ENCODE peak calls at places on chromosomes 3 and 15, in five cellular contexts. B is PC-9, Y is uterus, U is mucosa of descending colon, J is NT2/D1. P is an unnamed sample.
A peak's percentile ranks its signal among the peaks of the same experiment; 100 is the strongest.

GRCh38 chr3:190533511-190534282 is 19.8 kb downstream of the IL1RAP start:
- DNase-seq in B (peak; percentile 79), Y (peak; percentile 76), U (peak; percentile 28), J (no peak), P (no peak)

GRCh38 chr3:184355261-184356012 is 6.0 kb downstream of the CLCN2 start:
- DNase-seq in B (no peak), Y (no peak), U (no peak), J (no peak), P (no peak)

GRCh38 chr15:65096481-65097385 is 18.3 kb downstream of the UBAP1L start:
- DNase-seq in B (no peak), Y (no peak), U (no peak), J (no peak), P (no peak)

GRCh38 chr3:66038726-66039589 is at the start of gene MAGI1:
- DNase-seq in B (peak; percentile 94), Y (peak; percentile 90), U (peak; percentile 93), J (peak; percentile 93), P (peak; percentile 82)

GRCh38 chr3:158508481-158508880 is 62.5 kb upstream of the MLF1 start:
- DNase-seq in B (no peak), Y (no peak), U (no peak), J (no peak), P (no peak)

GRCh38 chr15:34436126-34436955 is 1.3 kb downstream of the GOLGA8A start:
- DNase-seq in B (peak; percentile 10), Y (no peak), U (no peak), J (no peak), P (no peak)

GRCh38 chr3:85005947-85006346 is 47.2 kb downstream of the CADM2 start:
- DNase-seq in B (no peak), Y (no peak), U (no peak), J (no peak), P (peak; percentile 54)

GRCh38 chr3:64039972-64040733 is 16.9 kb upstream of the PSMD6 start:
- DNase-seq in B (no peak), Y (no peak), U (no peak), J (no peak), P (no peak)

GRCh38 chr15:80061581-80061980 is 2.1 kb downstream of the ZFAND6 start:
- DNase-seq in B (no peak), Y (no peak), U (no peak), J (no peak), P (no peak)

GRCh38 chr3:102106421-102107097 is 257.2 kb downstream of the NFKBIZ start:
- DNase-seq in B (no peak), Y (no peak), U (no peak), J (no peak), P (no peak)

GRCh38 chr15:60635507-60636352 is 156.8 kb upstream of the ICE2 start:
- DNase-seq in B (no peak), Y (no peak), U (no peak), J (no peak), P (no peak)

GRCh38 chr3:67605377-67605776 is 49.0 kb downstream of the SUCLG2 start:
- DNase-seq in B (no peak), Y (no peak), U (no peak), J (no peak), P (no peak)

DNA sequence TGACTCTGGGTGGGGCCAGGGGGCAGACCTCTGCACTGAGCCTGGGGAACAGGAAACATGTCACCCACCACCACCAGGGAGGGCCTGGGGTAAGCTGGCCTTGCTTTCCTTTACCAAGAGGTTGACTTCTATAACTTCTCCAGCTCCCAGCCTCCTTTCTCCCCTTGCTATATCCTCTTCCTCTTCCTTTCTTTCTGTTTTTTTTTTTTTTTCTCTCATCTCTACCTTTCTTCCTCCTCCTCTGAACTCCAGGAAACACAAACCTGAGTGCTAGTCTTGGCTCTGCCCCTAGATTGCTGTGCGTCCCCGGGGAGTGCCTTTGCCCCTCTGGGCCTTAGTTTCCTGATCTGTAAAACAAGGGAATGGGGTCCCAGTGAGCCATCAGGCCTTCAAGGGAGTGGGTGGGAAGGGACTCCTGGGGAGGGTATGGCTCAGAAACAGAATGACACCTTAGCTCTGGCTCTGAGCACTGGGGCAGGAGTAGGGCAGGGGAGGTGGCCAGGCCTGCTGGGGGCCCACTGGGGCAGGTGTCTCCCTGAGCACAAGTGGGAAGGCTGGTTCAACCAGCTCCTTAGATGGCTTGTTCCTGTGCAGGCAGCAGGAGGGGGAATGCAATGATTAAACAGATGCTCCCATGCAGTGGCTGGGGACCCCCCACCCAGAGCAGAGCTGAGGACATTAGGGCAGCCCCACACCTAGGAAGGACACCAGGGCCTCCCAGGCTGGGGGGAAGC is 4.3 kb downstream of the SNX33 start:
- DNase-seq in B (no peak), Y (no peak), U (no peak), J (no peak), P (no peak)
- H3K4me3 ChIP-seq in B (peak overlapping the region; percentile 52), Y (peak overlapping the region; percentile 30), U (no peak overlapping the region), J (no peak overlapping the region), P (no peak overlapping the region)

GRCh38 chr15:76011611-76012010 is 613 bp downstream of the NRG4 start:
- DNase-seq in B (no peak), Y (no peak), U (no peak), J (no peak), P (no peak)
- H3K4me3 ChIP-seq in B (peak overlapping the region; percentile 43), Y (no peak overlapping the region), U (no peak overlapping the region), J (no peak overlapping the region), P (peak overlapping the region; percentile 38)

GRCh38 chr3:172846103-172846561 is 95.6 kb downstream of the ECT2 start:
- DNase-seq in B (no peak), Y (no peak), U (no peak), J (no peak), P (no peak)
- H3K4me3 ChIP-seq in B (no peak overlapping the region), Y (no peak overlapping the region), U (no peak overlapping the region), J (no peak overlapping the region), P (no peak overlapping the region)

GRCh38 chr3:115100806-115101205 is 46.3 kb downstream of the ZBTB20 start:
- DNase-seq in B (no peak), Y (no peak), U (no peak), J (no peak), P (no peak)

GRCh38 chr3:115099115-115099884 is 47.8 kb downstream of the ZBTB20 start:
- DNase-seq in B (no peak), Y (no peak), U (no peak), J (no peak), P (no peak)

GRCh38 chr3:115100172-115100571 is 46.9 kb downstream of the ZBTB20 start:
- DNase-seq in B (no peak), Y (no peak), U (peak; percentile 54), J (no peak), P (no peak)

GRCh38 chr3:115095236-115095635 is 51.9 kb downstream of the ZBTB20 start:
- DNase-seq in B (no peak), Y (no peak), U (no peak), J (no peak), P (no peak)

GRCh38 chr3:115098354-115099073 is 48.6 kb downstream of the ZBTB20 start:
- DNase-seq in B (no peak), Y (no peak), U (no peak), J (no peak), P (no peak)
- H3K4me3 ChIP-seq in B (no peak overlapping the region), Y (peak overlapping the region; percentile 25), U (no peak overlapping the region), J (no peak overlapping the region), P (no peak overlapping the region)

DNA sequence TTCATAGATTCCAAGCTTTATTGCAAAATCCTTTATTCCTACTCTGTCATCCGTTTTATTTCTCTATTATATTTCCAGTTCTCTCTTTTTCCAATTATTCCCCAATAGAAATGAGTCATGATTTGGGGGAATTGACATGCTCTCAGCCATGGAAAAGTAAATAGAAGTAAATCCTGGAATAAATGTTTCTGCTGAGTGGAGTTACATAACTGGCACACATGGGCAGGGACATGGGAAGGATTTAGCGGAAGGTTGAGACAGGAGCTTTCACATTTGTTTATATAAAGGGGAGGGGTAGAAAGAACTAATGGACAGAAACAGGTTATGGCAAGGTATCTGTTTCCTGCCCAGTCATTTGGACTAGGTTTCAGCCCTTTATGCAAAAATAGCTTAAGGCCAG is 221.6 kb downstream of the PLOD2 start:
- DNase-seq in B (no peak), Y (no peak), U (no peak), J (no peak), P (no peak)
- H3K4me3 ChIP-seq in B (no peak overlapping the region), Y (no peak overlapping the region), U (no peak overlapping the region), J (no peak overlapping the region), P (no peak overlapping the region)

GRCh38 chr3:160050019-160050418 is 61.4 kb downstream of the IL12A start:
- DNase-seq in B (no peak), Y (no peak), U (no peak), J (no peak), P (no peak)

GRCh38 chr3:160049570-160049969 is 60.9 kb downstream of the IL12A start:
- DNase-seq in B (no peak), Y (no peak), U (no peak), J (no peak), P (peak; percentile 56)

GRCh38 chr3:160052385-160053047 is 63.9 kb downstream of the IL12A start:
- DNase-seq in B (no peak), Y (no peak), U (no peak), J (no peak), P (peak; percentile 62)

GRCh38 chr3:160055659-160056058 is 67.0 kb downstream of the IL12A start:
- DNase-seq in B (no peak), Y (no peak), U (no peak), J (no peak), P (peak; percentile 42)

DNA sequence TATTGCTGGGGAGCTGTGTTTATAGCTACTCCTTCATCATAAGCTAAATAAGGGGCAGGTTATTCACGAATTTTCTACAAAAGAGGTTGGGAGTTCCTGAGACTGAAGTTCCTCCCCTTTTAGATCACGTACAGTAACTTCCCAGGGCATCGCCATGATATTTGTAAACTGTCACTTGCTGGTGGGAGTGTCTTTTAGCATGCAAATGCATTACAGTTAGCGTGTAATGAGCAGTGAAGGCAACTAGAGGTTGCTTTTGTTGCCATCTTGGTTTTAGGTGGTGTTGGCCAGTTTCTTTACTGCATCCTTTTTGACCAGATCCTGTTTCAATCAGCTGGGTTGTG is 64.4 kb downstream of the IL12A start:
- DNase-seq in B (no peak), Y (no peak), U (no peak), J (no peak), P (no peak)
- H3K4me3 ChIP-seq in B (no peak overlapping the region), Y (no peak overlapping the region), U (no peak overlapping the region), J (no peak overlapping the region), P (no peak overlapping the region)

GRCh38 chr3:42905740-42906084 is 230 bp upstream of the ZNF662 start:
- DNase-seq in B (no peak), Y (no peak), U (no peak), J (no peak), P (no peak)
- H3K4me3 ChIP-seq in B (peak overlapping the region; percentile 48), Y (peak overlapping the region; percentile 65), U (peak overlapping the region; percentile 35), J (no peak overlapping the region), P (no peak overlapping the region)